ENCODE peak calls at places on chromosomes 5 and 9, in nine cellular contexts. X is activated T-cell treated with anti-CD3 and anti-CD28 coated beads for 1 hour; I is fibroblast of lung; B is type B pancreatic cell; T is CD4-positive, alpha-beta T cell; Q is HFFc6; P is activated CD4-positive, alpha-beta T cell treated with anti-CD3 and anti-CD28 coated beads for 48 hours; V is NCI-H1092; E is AG04449. M is an unnamed sample.

GRCh38 chr5:116492016-116492623 is 82.5 kb downstream of the SEMA6A start:
- DNase-seq in X (no peak), Q (peak; percentile 76), B (no peak), T (no peak), P (peak; percentile 3), V (no peak), I (peak; percentile 93), E (peak; percentile 65), M (peak; percentile 81)

GRCh38 chr9:5949103-5949699 is 58.5 kb downstream of the MLANA start:
- DNase-seq in T (peak; percentile 7), P (peak; percentile 11), B (no peak), E (no peak), V (no peak), X (no peak), Q (peak; percentile 28), I (peak; percentile 24), M (no peak)

GRCh38 chr5:163759000-163759730 is 253.7 kb downstream of the MAT2B start:
- DNase-seq in V (no peak), P (no peak), B (no peak), Q (no peak), I (no peak), E (no peak), T (no peak), X (no peak), M (no peak)

GRCh38 chr5:157352756-157353340 is 86.9 kb downstream of the CYFIP2 start:
- DNase-seq in Q (no peak), V (no peak), X (no peak), E (no peak), B (no peak), I (no peak), T (no peak), P (peak; percentile 76), M (no peak)

GRCh38 chr5:56145106-56145505 is 88.0 kb downstream of the ANKRD55 start:
- DNase-seq in Q (peak; percentile 31), X (no peak), V (no peak), P (no peak), I (no peak), E (no peak), T (no peak), B (no peak), M (no peak)

GRCh38 chr5:171598279-171599152 is 179.1 kb downstream of the FGF18 start:
- DNase-seq in X (no peak), V (no peak), I (no peak), Q (no peak), P (no peak), E (no peak), T (no peak), B (no peak), M (no peak)

GRCh38 chr9:27787941-27788340 is 214.7 kb upstream of the C9orf72 start:
- DNase-seq in V (no peak), T (no peak), B (no peak), X (no peak), I (no peak), E (no peak), Q (no peak), P (peak; percentile 4), M (no peak)

GRCh38 chr5:2989517-2989916 is 238.0 kb upstream of the IRX2 start:
- DNase-seq in Q (no peak), B (no peak), P (no peak), I (no peak), X (no peak), V (no peak), E (no peak), T (no peak), M (no peak)

GRCh38 chr5:1105350-1106265 is 6.3 kb downstream of the SLC12A7 start:
- DNase-seq in P (peak; percentile 61), Q (no peak), T (peak; percentile 33), X (peak; percentile 24), B (no peak), E (no peak), I (no peak), V (no peak), M (no peak)

GRCh38 chr5:132428811-132429440 is 59.4 kb downstream of the SLC22A5 start:
- DNase-seq in Q (peak; percentile 74), B (no peak), V (no peak), I (peak; percentile 92), P (no peak), E (no peak), T (no peak), X (no peak), M (no peak)

GRCh38 chr9:129835860-129836223 is 584 bp downstream of the USP20 start:
- DNase-seq in B (no peak), I (no peak), T (no peak), E (no peak), V (no peak), P (no peak), Q (peak; percentile 37), X (no peak), M (no peak)

GRCh38 chr5:75108515-75108914 is 56.2 kb upstream of the GCNT4 start:
- DNase-seq in Q (no peak), T (no peak), E (no peak), B (no peak), I (no peak), X (no peak), P (no peak), V (no peak), M (no peak)

GRCh38 chr5:161546463-161547301 is at the start of gene GABRB2:
- DNase-seq in V (no peak), P (peak; percentile 56), T (no peak), I (peak; percentile 16), E (no peak), X (no peak), B (peak; percentile 78), Q (no peak), M (no peak)

GRCh38 chr5:132086277-132086794 is 12.7 kb downstream of the CSF2 start:
- DNase-seq in T (no peak), B (no peak), Q (peak; percentile 93), I (peak; percentile 95), P (no peak), V (no peak), X (no peak), E (no peak), M (peak; percentile 49)

GRCh38 chr5:173592050-173592669 is 24.3 kb downstream of the BOD1 start:
- DNase-seq in P (peak; percentile 36), X (no peak), B (no peak), E (no peak), I (no peak), V (no peak), Q (no peak), T (no peak), M (no peak)

GRCh38 chr9:2718001-2718697 is 839 bp downstream of the KCNV2 start:
- DNase-seq in V (no peak), Q (no peak), X (no peak), P (no peak), E (no peak), B (no peak), I (no peak), T (no peak), M (no peak)

GRCh38 chr9:14198049-14198448 is 115.9 kb downstream of the NFIB start:
- DNase-seq in E (no peak), B (no peak), I (peak; percentile 57), V (no peak), Q (no peak), X (no peak), T (no peak), P (no peak), M (no peak)